ENCODE peak calls at places on chromosomes 3 and 15, in ten cellular contexts. One of them, this sample, is unnamed.

GRCh38 chr15:99105516-99106341 is 849 bp downstream of the SYNM start:
- DNase-seq in astrocyte: peak
- DNase-seq in astrocyte of the spinal cord: peak
- DNase-seq in A549: peak
- DNase-seq in ascending aorta: no peak
- DNase-seq in cardiac fibroblast: peak
- DNase-seq in brain microvascular endothelial cell: peak
- DNase-seq in Calu3: peak
- DNase-seq in stomach: peak
- DNase-seq in SK-N-SH: peak
- DNase-seq in this sample: no peak

GRCh38 chr3:167497903-167498302 is 24.1 kb upstream of the SERPINI2 start:
- DNase-seq in SK-N-SH: no peak
- DNase-seq in cardiac fibroblast: no peak
- DNase-seq in brain microvascular endothelial cell: no peak
- DNase-seq in Calu3: no peak
- DNase-seq in stomach: no peak
- DNase-seq in astrocyte: no peak
- DNase-seq in astrocyte of the spinal cord: no peak
- DNase-seq in ascending aorta: no peak
- DNase-seq in A549: no peak
- DNase-seq in this sample: no peak

GRCh38 chr15:38682861-38683260 is 118.2 kb upstream of the RASGRP1 start:
- DNase-seq in Calu3: no peak
- DNase-seq in astrocyte: no peak
- DNase-seq in SK-N-SH: no peak
- DNase-seq in brain microvascular endothelial cell: no peak
- DNase-seq in astrocyte of the spinal cord: no peak
- DNase-seq in ascending aorta: no peak
- DNase-seq in A549: no peak
- DNase-seq in cardiac fibroblast: no peak
- DNase-seq in stomach: no peak
- DNase-seq in this sample: no peak

GRCh38 chr3:31132132-31132769 is 237.8 kb upstream of the GADL1 start:
- DNase-seq in Calu3: peak
- DNase-seq in brain microvascular endothelial cell: peak
- DNase-seq in stomach: no peak
- DNase-seq in astrocyte of the spinal cord: peak
- DNase-seq in cardiac fibroblast: peak
- DNase-seq in A549: peak
- DNase-seq in ascending aorta: no peak
- DNase-seq in astrocyte: peak
- DNase-seq in SK-N-SH: peak
- DNase-seq in this sample: no peak

GRCh38 chr3:59818033-59818936 is 768.5 kb upstream of the CFAP20DC start:
- DNase-seq in SK-N-SH: no peak
- DNase-seq in astrocyte: peak
- DNase-seq in ascending aorta: peak
- DNase-seq in Calu3: peak
- DNase-seq in astrocyte of the spinal cord: peak
- DNase-seq in brain microvascular endothelial cell: peak
- DNase-seq in A549: peak
- DNase-seq in cardiac fibroblast: peak
- DNase-seq in stomach: peak
- DNase-seq in this sample: no peak

GRCh38 chr3:9622438-9622837 is 26.9 kb upstream of the MTMR14 start:
- DNase-seq in Calu3: no peak
- DNase-seq in stomach: no peak
- DNase-seq in cardiac fibroblast: no peak
- DNase-seq in astrocyte: no peak
- DNase-seq in brain microvascular endothelial cell: no peak
- DNase-seq in astrocyte of the spinal cord: no peak
- DNase-seq in SK-N-SH: no peak
- DNase-seq in A549: no peak
- DNase-seq in ascending aorta: no peak
- DNase-seq in this sample: no peak

GRCh38 chr3:141012571-141012970 is 38.6 kb upstream of the SPSB4 start:
- DNase-seq in ascending aorta: no peak
- DNase-seq in Calu3: no peak
- DNase-seq in astrocyte: no peak
- DNase-seq in A549: no peak
- DNase-seq in stomach: no peak
- DNase-seq in SK-N-SH: no peak
- DNase-seq in brain microvascular endothelial cell: no peak
- DNase-seq in cardiac fibroblast: no peak
- DNase-seq in astrocyte of the spinal cord: no peak
- DNase-seq in this sample: no peak

GRCh38 chr3:55683666-55684270 is 196.7 kb upstream of the WNT5A start:
- DNase-seq in stomach: no peak
- DNase-seq in cardiac fibroblast: no peak
- DNase-seq in Calu3: no peak
- DNase-seq in astrocyte: peak
- DNase-seq in astrocyte of the spinal cord: no peak
- DNase-seq in A549: no peak
- DNase-seq in brain microvascular endothelial cell: peak
- DNase-seq in SK-N-SH: no peak
- DNase-seq in ascending aorta: no peak
- DNase-seq in this sample: no peak

GRCh38 chr15:67383903-67384302 is 129.3 kb downstream of the IQCH start:
- DNase-seq in Calu3: no peak
- DNase-seq in ascending aorta: no peak
- DNase-seq in brain microvascular endothelial cell: no peak
- DNase-seq in cardiac fibroblast: peak
- DNase-seq in astrocyte of the spinal cord: peak
- DNase-seq in stomach: no peak
- DNase-seq in SK-N-SH: no peak
- DNase-seq in A549: no peak
- DNase-seq in astrocyte: no peak
- DNase-seq in this sample: no peak

GRCh38 chr15:40536501-40536900 is 28.3 kb downstream of the CCDC32 start:
- DNase-seq in SK-N-SH: no peak
- DNase-seq in brain microvascular endothelial cell: peak
- DNase-seq in astrocyte: peak
- DNase-seq in A549: no peak
- DNase-seq in Calu3: no peak
- DNase-seq in stomach: no peak
- DNase-seq in cardiac fibroblast: peak
- DNase-seq in astrocyte of the spinal cord: peak
- DNase-seq in ascending aorta: no peak
- DNase-seq in this sample: no peak

GRCh38 chr15:47787875-47788274 is 70.6 kb downstream of the SEMA6D start:
- DNase-seq in SK-N-SH: no peak
- DNase-seq in cardiac fibroblast: no peak
- DNase-seq in ascending aorta: no peak
- DNase-seq in brain microvascular endothelial cell: no peak
- DNase-seq in astrocyte of the spinal cord: no peak
- DNase-seq in astrocyte: no peak
- DNase-seq in Calu3: no peak
- DNase-seq in stomach: no peak
- DNase-seq in A549: no peak
- DNase-seq in this sample: no peak

GRCh38 chr3:19948192-19948591 is 1.3 kb downstream of the RAB5A start:
- DNase-seq in stomach: no peak
- DNase-seq in ascending aorta: no peak
- DNase-seq in astrocyte of the spinal cord: peak
- DNase-seq in astrocyte: peak
- DNase-seq in Calu3: no peak
- DNase-seq in A549: no peak
- DNase-seq in SK-N-SH: no peak
- DNase-seq in brain microvascular endothelial cell: no peak
- DNase-seq in cardiac fibroblast: peak
- DNase-seq in this sample: no peak

GRCh38 chr3:113231827-113232253 is 20.5 kb downstream of the BOC start:
- DNase-seq in SK-N-SH: no peak
- DNase-seq in stomach: no peak
- DNase-seq in cardiac fibroblast: peak
- DNase-seq in Calu3: peak
- DNase-seq in A549: peak
- DNase-seq in ascending aorta: no peak
- DNase-seq in astrocyte of the spinal cord: peak
- DNase-seq in brain microvascular endothelial cell: peak
- DNase-seq in astrocyte: peak
- DNase-seq in this sample: no peak

GRCh38 chr15:63146684-63147083 is 10.6 kb downstream of the RPS27L start:
- DNase-seq in brain microvascular endothelial cell: peak
- DNase-seq in ascending aorta: no peak
- DNase-seq in A549: no peak
- DNase-seq in stomach: no peak
- DNase-seq in cardiac fibroblast: peak
- DNase-seq in Calu3: no peak
- DNase-seq in SK-N-SH: no peak
- DNase-seq in astrocyte of the spinal cord: peak
- DNase-seq in astrocyte: no peak
- DNase-seq in this sample: no peak

GRCh38 chr3:53130179-53131135 is at the start of gene RFT1:
- DNase-seq in brain microvascular endothelial cell: peak
- DNase-seq in A549: peak
- DNase-seq in SK-N-SH: peak
- DNase-seq in cardiac fibroblast: peak
- DNase-seq in stomach: peak
- DNase-seq in astrocyte: peak
- DNase-seq in astrocyte of the spinal cord: peak
- DNase-seq in Calu3: peak
- DNase-seq in ascending aorta: peak
- DNase-seq in this sample: peak
- TF ChIP-seq CTCF in brain microvascular endothelial cell: no peak
- TF ChIP-seq CTCF in A549: no peak
- TF ChIP-seq CTCF in SK-N-SH: no peak
- TF ChIP-seq CTCF in cardiac fibroblast: peak
- TF ChIP-seq CTCF in stomach: no peak
- TF ChIP-seq CTCF in astrocyte: no peak
- TF ChIP-seq CTCF in astrocyte of the spinal cord: peak
- TF ChIP-seq CTCF in Calu3: no peak
- TF ChIP-seq CTCF in ascending aorta: no peak
- TF ChIP-seq CTCF in this sample: no peak

DNA sequence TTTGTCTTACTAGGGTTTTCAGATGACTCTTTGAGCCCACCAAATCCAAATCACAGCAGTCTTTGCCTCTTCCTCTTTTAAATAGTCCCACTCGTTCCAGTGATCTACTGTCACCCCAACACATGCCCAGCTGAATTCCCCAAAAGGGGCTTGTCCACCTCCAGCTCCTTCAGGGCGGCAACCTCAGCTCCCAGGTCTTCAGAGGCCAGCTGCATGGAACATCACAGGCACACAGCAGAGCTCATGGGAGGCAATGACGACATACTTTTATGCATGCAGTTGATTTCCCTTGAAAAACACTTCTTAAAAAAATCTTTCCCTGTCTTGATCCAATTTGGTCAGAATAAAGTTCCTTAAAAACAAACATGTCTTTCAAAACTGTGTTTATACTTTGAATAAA is 244.3 kb upstream of the NR2F2 start:
- DNase-seq in astrocyte: no peak
- DNase-seq in A549: no peak
- DNase-seq in brain microvascular endothelial cell: no peak
- DNase-seq in Calu3: no peak
- DNase-seq in cardiac fibroblast: no peak
- DNase-seq in astrocyte of the spinal cord: no peak
- DNase-seq in SK-N-SH: no peak
- DNase-seq in ascending aorta: no peak
- DNase-seq in stomach: no peak
- DNase-seq in this sample: no peak
- TF ChIP-seq CTCF in astrocyte: no peak
- TF ChIP-seq CTCF in A549: no peak
- TF ChIP-seq CTCF in brain microvascular endothelial cell: no peak
- TF ChIP-seq CTCF in Calu3: no peak
- TF ChIP-seq CTCF in cardiac fibroblast: no peak
- TF ChIP-seq CTCF in astrocyte of the spinal cord: no peak
- TF ChIP-seq CTCF in SK-N-SH: no peak
- TF ChIP-seq CTCF in ascending aorta: no peak
- TF ChIP-seq CTCF in stomach: no peak
- TF ChIP-seq CTCF in this sample: no peak

GRCh38 chr3:36893137-36893557 is 51.7 kb downstream of the TRANK1 start:
- DNase-seq in Calu3: no peak
- DNase-seq in ascending aorta: no peak
- DNase-seq in brain microvascular endothelial cell: peak
- DNase-seq in A549: no peak
- DNase-seq in astrocyte: peak
- DNase-seq in cardiac fibroblast: peak
- DNase-seq in SK-N-SH: no peak
- DNase-seq in astrocyte of the spinal cord: peak
- DNase-seq in stomach: no peak
- DNase-seq in this sample: peak
- TF ChIP-seq CTCF in Calu3: no peak
- TF ChIP-seq CTCF in ascending aorta: no peak
- TF ChIP-seq CTCF in brain microvascular endothelial cell: no peak
- TF ChIP-seq CTCF in A549: no peak
- TF ChIP-seq CTCF in astrocyte: no peak
- TF ChIP-seq CTCF in cardiac fibroblast: no peak
- TF ChIP-seq CTCF in SK-N-SH: no peak
- TF ChIP-seq CTCF in astrocyte of the spinal cord: no peak
- TF ChIP-seq CTCF in stomach: no peak
- TF ChIP-seq CTCF in this sample: no peak

GRCh38 chr3:153287017-153287416 is 125.0 kb downstream of the RAP2B start:
- DNase-seq in Calu3: no peak
- DNase-seq in stomach: no peak
- DNase-seq in ascending aorta: no peak
- DNase-seq in brain microvascular endothelial cell: no peak
- DNase-seq in SK-N-SH: no peak
- DNase-seq in A549: no peak
- DNase-seq in astrocyte of the spinal cord: no peak
- DNase-seq in astrocyte: no peak
- DNase-seq in cardiac fibroblast: no peak
- DNase-seq in this sample: no peak

GRCh38 chr3:153284282-153284938 is 122.4 kb downstream of the RAP2B start:
- DNase-seq in A549: peak
- DNase-seq in cardiac fibroblast: peak
- DNase-seq in SK-N-SH: no peak
- DNase-seq in Calu3: peak
- DNase-seq in stomach: no peak
- DNase-seq in brain microvascular endothelial cell: peak
- DNase-seq in astrocyte: peak
- DNase-seq in ascending aorta: peak
- DNase-seq in astrocyte of the spinal cord: peak
- DNase-seq in this sample: peak

GRCh38 chr3:153289334-153289808 is 127.3 kb downstream of the RAP2B start:
- DNase-seq in cardiac fibroblast: no peak
- DNase-seq in stomach: no peak
- DNase-seq in ascending aorta: no peak
- DNase-seq in A549: no peak
- DNase-seq in brain microvascular endothelial cell: peak
- DNase-seq in astrocyte: peak
- DNase-seq in Calu3: no peak
- DNase-seq in SK-N-SH: no peak
- DNase-seq in astrocyte of the spinal cord: no peak
- DNase-seq in this sample: no peak

GRCh38 chr3:153285982-153286381 is 124.0 kb downstream of the RAP2B start:
- DNase-seq in astrocyte: no peak
- DNase-seq in astrocyte of the spinal cord: no peak
- DNase-seq in stomach: no peak
- DNase-seq in brain microvascular endothelial cell: no peak
- DNase-seq in Calu3: no peak
- DNase-seq in SK-N-SH: no peak
- DNase-seq in A549: no peak
- DNase-seq in cardiac fibroblast: no peak
- DNase-seq in ascending aorta: no peak
- DNase-seq in this sample: no peak

GRCh38 chr3:153285194-153285641 is 123.2 kb downstream of the RAP2B start:
- DNase-seq in SK-N-SH: no peak
- DNase-seq in astrocyte of the spinal cord: peak
- DNase-seq in ascending aorta: no peak
- DNase-seq in astrocyte: no peak
- DNase-seq in brain microvascular endothelial cell: peak
- DNase-seq in stomach: no peak
- DNase-seq in Calu3: peak
- DNase-seq in A549: no peak
- DNase-seq in cardiac fibroblast: peak
- DNase-seq in this sample: no peak
- TF ChIP-seq CTCF in SK-N-SH: peak
- TF ChIP-seq CTCF in astrocyte of the spinal cord: peak
- TF ChIP-seq CTCF in ascending aorta: no peak
- TF ChIP-seq CTCF in astrocyte: no peak
- TF ChIP-seq CTCF in brain microvascular endothelial cell: peak
- TF ChIP-seq CTCF in stomach: no peak
- TF ChIP-seq CTCF in Calu3: no peak
- TF ChIP-seq CTCF in A549: no peak
- TF ChIP-seq CTCF in cardiac fibroblast: no peak
- TF ChIP-seq CTCF in this sample: no peak

This sample was measured in GM10248.